ENCODE peak calls at places on chromosomes 13 and 19, in four cellular contexts. V is cardiac muscle cell, E is fibroblast of lung, W is epithelial cell of proximal tubule. M is an unnamed sample.

GRCh38 chr19:42512130-42512636 is 16.1 kb downstream of the CEACAM1 start:
- DNase-seq in W (no peak), E (no peak), V (no peak), M (no peak)

GRCh38 chr19:27736225-27736624 is 1476.7 kb downstream of the UQCRFS1 start:
- DNase-seq in E (no peak), V (no peak), W (no peak), M (no peak)

GRCh38 chr13:43786472-43786765 is 353 bp downstream of the ENOX1 start:
- DNase-seq in E (no peak), V (no peak), W (no peak), M (no peak)

GRCh38 chr19:49473868-49474544 is at the start of gene FLT3LG:
- DNase-seq in W (no peak), E (peak; percentile 78), V (peak; percentile 60), M (peak; percentile 85)

GRCh38 chr13:74889321-74889720 is 592.6 kb downstream of the TBC1D4 start:
- DNase-seq in V (no peak), W (peak; percentile 38), E (peak; percentile 41), M (peak; percentile 14)

GRCh38 chr19:55536951-55537740 is at the start of gene SBK2:
- DNase-seq in V (peak; percentile 87), E (no peak), W (no peak), M (no peak)

GRCh38 chr13:43016226-43016625 is 7.2 kb upstream of the DNAJC15 start:
- DNase-seq in W (no peak), E (no peak), V (no peak), M (no peak)

GRCh38 chr13:19586904-19587634 is 25.7 kb upstream of the TPTE2 start:
- DNase-seq in E (peak; percentile 16), V (no peak), W (no peak), M (peak; percentile 63)

GRCh38 chr13:42076309-42076713 is 27.9 kb downstream of the DGKH start:
- DNase-seq in W (no peak), V (no peak), E (peak; percentile 63), M (peak; percentile 82)

GRCh38 chr13:113243847-113244246 is 34.4 kb downstream of the CUL4A start:
- DNase-seq in W (no peak), V (no peak), E (no peak), M (no peak)

DNA sequence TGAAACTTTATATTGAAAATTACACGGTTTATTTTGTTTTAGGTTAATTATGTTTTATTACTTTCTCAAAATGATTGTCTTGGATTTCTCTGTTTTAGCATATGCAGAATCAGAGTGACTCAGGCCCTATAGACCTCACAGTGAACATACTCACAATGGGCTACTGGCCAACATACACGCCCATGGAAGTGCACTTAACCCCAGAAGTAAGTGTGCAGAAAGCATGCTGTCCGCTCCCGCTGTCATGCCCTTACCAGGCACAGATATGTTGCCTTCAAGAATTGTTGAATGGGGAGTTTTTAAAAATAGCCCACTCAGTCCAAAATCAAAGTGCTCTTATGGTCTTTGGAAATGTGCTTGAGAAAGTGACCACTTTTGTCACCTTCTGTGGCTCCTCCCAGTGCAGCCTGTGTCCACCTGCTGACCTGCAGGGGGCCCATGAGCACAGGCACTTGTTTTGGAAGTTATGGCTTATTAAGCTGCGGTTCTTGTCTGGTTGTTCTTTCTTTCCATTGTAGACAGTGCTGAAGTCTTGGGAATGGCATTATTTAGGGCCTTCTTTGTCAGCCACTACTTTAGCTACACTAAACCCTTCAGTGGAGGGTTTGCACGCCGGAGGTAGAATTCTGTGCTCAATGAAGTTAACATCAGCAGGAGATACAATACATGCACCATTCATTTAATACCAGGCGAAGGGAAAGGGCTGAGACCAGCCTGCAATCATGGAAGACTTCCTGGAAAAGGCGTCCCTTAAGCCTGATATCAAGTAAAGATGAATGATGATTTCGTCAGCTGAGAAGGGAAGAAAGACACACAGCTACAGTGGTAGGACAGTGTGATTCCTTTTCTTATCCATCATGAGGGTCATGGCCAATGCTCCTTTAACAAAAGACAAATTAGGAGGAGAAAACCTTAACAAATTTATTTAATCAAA is 36.7 kb downstream of the CUL4A start:
- DNase-seq in W (no peak), E (peak; percentile 7), V (no peak), M (no peak)
- TF ChIP-seq CTCF in W (peak; percentile 58), E (peak; percentile 30), V (peak; percentile 36), M (peak; percentile 25)

GRCh38 chr19:17232258-17232657 is 6.2 kb downstream of the OCEL1 start:
- DNase-seq in W (no peak), V (no peak), E (no peak), M (no peak)
- H3K4me3 ChIP-seq in W (no peak overlapping the region), V (no peak overlapping the region), E (no peak overlapping the region), M (no peak overlapping the region)

DNA sequence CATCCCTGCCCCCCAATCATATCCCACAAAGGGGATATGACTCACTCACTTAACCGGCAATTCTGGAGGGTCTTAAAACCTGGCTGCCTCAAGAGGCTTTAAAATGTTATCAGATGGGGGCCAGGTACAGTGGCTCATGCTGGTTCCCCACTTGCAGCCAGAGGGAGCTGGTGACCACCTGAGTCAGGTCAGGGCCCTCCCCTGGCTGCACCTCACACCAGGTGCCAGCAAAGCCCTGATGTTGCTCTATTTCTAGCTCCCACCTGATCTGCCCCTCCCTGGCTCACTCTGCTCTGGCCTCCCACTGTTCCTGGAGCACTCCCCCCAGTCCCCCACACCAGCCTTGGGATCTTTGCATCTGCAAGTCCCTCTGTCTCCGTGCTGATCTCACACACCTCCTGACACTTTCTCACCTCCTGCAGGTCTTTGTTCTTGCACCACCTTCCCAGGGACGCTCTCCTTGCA is 14.2 kb downstream of the HPN start:
- DNase-seq in W (no peak), E (no peak), V (no peak), M (no peak)
- TF ChIP-seq CTCF in W (peak; percentile 48), E (no peak), V (no peak), M (peak; percentile 8)

DNA sequence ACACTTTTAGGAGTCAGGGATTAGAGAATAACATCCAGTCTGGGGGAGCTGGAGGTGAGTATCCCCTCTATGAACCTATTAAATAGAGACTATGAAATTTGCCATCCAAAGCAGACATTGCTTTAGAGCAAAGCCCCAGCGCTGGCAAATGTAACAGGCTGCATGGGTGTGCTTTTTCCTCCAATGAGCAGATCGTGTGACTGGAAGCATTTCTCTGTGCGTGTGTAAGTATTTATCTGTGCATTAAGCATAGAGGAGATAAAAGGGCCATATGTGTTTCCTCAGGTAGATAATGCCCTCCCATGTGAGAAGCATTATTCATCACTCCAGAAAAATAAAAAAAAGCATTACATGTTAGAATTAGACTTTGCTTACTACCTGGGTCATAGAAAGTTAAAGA is 924 bp downstream of the TNFSF13B start:
- DNase-seq in V (peak; percentile 2), E (no peak), W (no peak), M (peak; percentile 17)
- H3K4me3 ChIP-seq in V (no peak overlapping the region), E (peak overlapping the region; percentile 41), W (peak overlapping the region; percentile 43), M (peak overlapping the region; percentile 60)

GRCh38 chr13:37046062-37046461 is 13.4 kb downstream of the SUPT20H start:
- DNase-seq in E (no peak), W (no peak), V (no peak), M (no peak)

GRCh38 chr13:37047032-37047431 is 12.5 kb downstream of the SUPT20H start:
- DNase-seq in V (no peak), W (no peak), E (no peak), M (no peak)

GRCh38 chr13:37047846-37048245 is 11.6 kb downstream of the SUPT20H start:
- DNase-seq in E (no peak), W (no peak), V (no peak), M (no peak)

GRCh38 chr13:37049810-37050209 is 9.7 kb downstream of the SUPT20H start:
- DNase-seq in V (no peak), E (no peak), W (no peak), M (no peak)
- TF ChIP-seq CTCF in V (peak; percentile 6), E (peak; percentile 14), W (peak; percentile 28), M (no peak)

GRCh38 chr13:113836917-113837553 is 26.8 kb downstream of the GAS6 start:
- DNase-seq in E (peak; percentile 93), W (no peak), V (peak; percentile 60), M (peak; percentile 98)
- H3K4me3 ChIP-seq in E (peak overlapping the region; percentile 23), W (no peak overlapping the region), V (no peak overlapping the region), M (peak overlapping the region; percentile 6)

DNA sequence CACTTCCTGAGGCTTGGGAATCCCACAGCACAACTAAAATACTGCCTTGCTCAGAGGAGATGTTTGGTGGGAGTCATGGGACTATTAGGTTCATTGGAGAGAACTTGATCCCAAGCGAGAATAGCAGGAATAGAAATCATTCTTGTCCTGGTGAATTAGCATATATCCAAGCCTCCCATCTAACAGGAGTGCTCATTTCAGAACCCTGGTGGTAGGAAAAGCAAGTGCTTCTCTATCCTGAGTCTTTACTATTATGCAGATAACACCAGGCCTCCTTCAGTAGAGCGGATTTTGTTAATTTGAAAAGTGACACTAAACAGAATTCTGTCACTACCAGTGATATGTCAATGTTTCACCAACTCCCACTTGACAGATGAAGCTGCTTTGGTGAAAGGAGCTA is 199.5 kb downstream of the ATP8A2 start:
- DNase-seq in V (no peak), W (no peak), E (no peak), M (no peak)
- TF ChIP-seq CTCF in V (no peak), W (no peak), E (no peak), M (no peak)

M was measured in fibroblast of villous mesenchyme.